ENCODE peak calls at places on chromosomes 11 and 22, in nine cellular contexts. H is stimulated activated CD4-positive, alpha-beta T cell treated with anti-CD3 and anti-CD28 coated beads, TNF-alpha, amount 100 ng/mL, for 24 hours; Y is LoVo; K is Kasumi-1; C is WTC11; P is cardiac muscle cell; D is HAP-1; O is NCI-H1092; E is activated CD4-positive, alpha-beta T cell treated with anti-CD3 and anti-CD28 coated beads, Interleukin-2, amount 10 ng/mL, durations not matched to agents 7 days and 5 days. V is an unnamed sample.

GRCh38 chr11:127006311-127006710 is 5.7 kb upstream of the KIRREL3 start:
- DNase-seq in H (no peak), Y (no peak), K (no peak), C (no peak), P (no peak), D (no peak), O (no peak), E (no peak), V (no peak)

GRCh38 chr11:70367071-70367470 is 31.3 kb upstream of the CTTN start:
- DNase-seq in H (no peak), Y (no peak), K (no peak), C (no peak), P (no peak), D (no peak), O (no peak), E (no peak), V (no peak)

GRCh38 chr22:49450521-49450920 is 377.2 kb downstream of the BRD1 start:
- DNase-seq in H (no peak), Y (no peak), K (peak; percentile 24), C (peak; percentile 52), P (no peak), D (no peak), O (no peak), E (no peak), V (no peak)

GRCh38 chr22:35480627-35481565 is 59.7 kb upstream of the RASD2 start:
- DNase-seq in H (no peak), Y (peak; percentile 45), K (peak; percentile 26), C (no peak), P (no peak), D (no peak), O (no peak), E (no peak), V (no peak)

GRCh38 chr11:69889400-69890372 is 70.5 kb upstream of the FGF3 start:
- DNase-seq in H (no peak), Y (no peak), K (no peak), C (no peak), P (no peak), D (peak; percentile 64), O (no peak), E (no peak), V (no peak)

GRCh38 chr11:62547691-62548281 is 1.2 kb upstream of the AHNAK start:
- DNase-seq in H (no peak), Y (no peak), K (no peak), C (no peak), P (no peak), D (no peak), O (no peak), E (no peak), V (no peak)

GRCh38 chr11:3052109-3052479 is 5.1 kb downstream of the CARS1 start:
- DNase-seq in H (no peak), Y (no peak), K (no peak), C (no peak), P (no peak), D (peak; percentile 22), O (peak; percentile 26), E (no peak), V (no peak)

GRCh38 chr11:84993386-84993785 is 633.8 kb downstream of the DLG2 start:
- DNase-seq in H (no peak), Y (no peak), K (peak; percentile 2), C (peak; percentile 45), P (no peak), D (no peak), O (no peak), E (no peak), V (no peak)

GRCh38 chr11:69113226-69113625 is 42.5 kb upstream of the SMIM38 start:
- DNase-seq in H (no peak), Y (no peak), K (no peak), C (no peak), P (no peak), D (no peak), O (no peak), E (no peak), V (no peak)

GRCh38 chr22:42901790-42902508 is 44.9 kb upstream of the ARFGAP3 start:
- DNase-seq in H (no peak), Y (no peak), K (peak; percentile 27), C (no peak), P (no peak), D (no peak), O (no peak), E (no peak), V (no peak)

GRCh38 chr22:39117585-39118191 is 20.6 kb downstream of the APOBEC3H start:
- DNase-seq in H (peak; percentile 62), Y (peak; percentile 38), K (peak; percentile 47), C (peak; percentile 67), P (peak; percentile 66), D (peak; percentile 77), O (peak; percentile 11), E (peak; percentile 88), V (peak; percentile 44)

GRCh38 chr22:23834406-23834805 is 4.4 kb downstream of the DERL3 start:
- DNase-seq in H (no peak), Y (no peak), K (no peak), C (no peak), P (no peak), D (no peak), O (no peak), E (no peak), V (no peak)

GRCh38 chr11:82995754-82996398 is 75.8 kb downstream of the RAB30 start:
- DNase-seq in H (no peak), Y (no peak), K (no peak), C (no peak), P (peak; percentile 84), D (no peak), O (no peak), E (no peak), V (no peak)

GRCh38 chr22:32754413-32755041 is 47.0 kb upstream of the TIMP3 start:
- DNase-seq in H (no peak), Y (peak; percentile 41), K (no peak), C (no peak), P (peak; percentile 80), D (no peak), O (no peak), E (no peak), V (no peak)

GRCh38 chr22:25199726-25200520 is at the start of gene CRYBB3:
- DNase-seq in H (no peak), Y (no peak), K (no peak), C (no peak), P (no peak), D (no peak), O (no peak), E (no peak), V (no peak)

GRCh38 chr11:15497366-15497765 is 382.6 kb downstream of the INSC start:
- DNase-seq in H (no peak), Y (no peak), K (no peak), C (no peak), P (no peak), D (no peak), O (no peak), E (no peak), V (no peak)

V was measured in upper lobe of left lung.